ENCODE peak calls at places on chromosomes 7 and 10, in seven cellular contexts. U, W, C, Q, P, K and Y are unnamed samples.
A peak's percentile ranks its signal among the peaks of the same experiment; 100 is the strongest.

GRCh38 chr10:3570855-3571266 is 214.1 kb downstream of the KLF6 start:
- DNase-seq in Q (no peak), U (no peak), K (no peak), W (peak; percentile 61), P (peak; percentile 37), C (peak; percentile 81), Y (no peak)

GRCh38 chr7:126511046-126511445 is 741.7 kb downstream of the GRM8 start:
- DNase-seq in C (no peak), Q (no peak), P (no peak), U (no peak), W (no peak), K (no peak), Y (no peak)

GRCh38 chr10:929965-930364 is 1.5 kb downstream of the LARP4B start:
- DNase-seq in P (no peak), W (no peak), K (no peak), C (peak; percentile 9), U (no peak), Q (no peak), Y (no peak)

GRCh38 chr10:126422561-126422960 is 34.3 kb upstream of the ADAM12 start:
- DNase-seq in C (no peak), U (no peak), Q (no peak), K (peak; percentile 6), W (no peak), P (no peak), Y (no peak)

GRCh38 chr7:17994079-17994478 is 33.6 kb downstream of the PRPS1L1 start:
- DNase-seq in W (no peak), C (no peak), U (no peak), K (no peak), P (no peak), Q (no peak), Y (no peak)

GRCh38 chr7:29304756-29305155 is 110.2 kb downstream of the CHN2 start:
- DNase-seq in P (peak; percentile 38), Q (no peak), C (no peak), U (no peak), K (peak; percentile 68), W (no peak), Y (no peak)

GRCh38 chr7:30869794-30870491 is 41.7 kb upstream of the AQP1 start:
- DNase-seq in C (no peak), U (no peak), Q (no peak), K (no peak), P (peak; percentile 73), W (no peak), Y (no peak)

GRCh38 chr10:131710142-131710861 is 190.5 kb upstream of the PPP2R2D start:
- DNase-seq in W (no peak), P (no peak), U (no peak), C (no peak), K (no peak), Q (no peak), Y (no peak)

GRCh38 chr7:27172823-27173411 is 1.2 kb downstream of the HOXA10 start:
- DNase-seq in W (no peak), C (peak; percentile 97), U (no peak), Q (no peak), P (no peak), K (peak; percentile 87), Y (peak; percentile 65)

GRCh38 chr10:83880252-83880791 is 259.0 kb upstream of the GHITM start:
- DNase-seq in Q (no peak), W (no peak), U (no peak), C (no peak), K (no peak), P (no peak), Y (no peak)

GRCh38 chr7:115276791-115277190 is 354.9 kb downstream of the MDFIC start:
- DNase-seq in Q (no peak), P (no peak), U (no peak), K (no peak), C (no peak), W (no peak), Y (no peak)

GRCh38 chr7:69776611-69777010 is 178.3 kb downstream of the AUTS2 start:
- DNase-seq in K (no peak), W (no peak), P (no peak), U (no peak), Q (no peak), C (peak; percentile 41), Y (no peak)

GRCh38 chr7:80078159-80078731 is 56.4 kb upstream of the GNAI1 start:
- DNase-seq in W (no peak), U (no peak), P (no peak), K (peak; percentile 61), C (no peak), Q (no peak), Y (no peak)

GRCh38 chr7:117993377-117994003 is 120.2 kb upstream of the CTTNBP2 start:
- DNase-seq in C (no peak), Q (no peak), U (peak; percentile 5), K (peak; percentile 65), P (no peak), W (no peak), Y (no peak)

GRCh38 chr7:47546728-47547494 is 35.0 kb downstream of the TNS3 start:
- DNase-seq in Q (no peak), K (no peak), U (no peak), W (no peak), P (no peak), C (peak; percentile 39), Y (no peak)

GRCh38 chr7:37495574-37496184 is 47.0 kb upstream of the ELMO1 start:
- DNase-seq in Q (no peak), P (no peak), C (no peak), W (no peak), K (peak; percentile 39), U (peak; percentile 12), Y (no peak)

GRCh38 chr10:132423966-132424847 is 27.2 kb downstream of the PWWP2B start:
- DNase-seq in K (no peak), Q (no peak), U (no peak), W (no peak), C (no peak), P (no peak), Y (no peak)

GRCh38 chr7:135166338-135166989 is 4.0 kb downstream of the CYREN start:
- DNase-seq in W (no peak), U (no peak), K (no peak), C (no peak), P (no peak), Q (no peak), Y (no peak)

GRCh38 chr10:97494151-97494550 is 4.1 kb downstream of the MMS19 start:
- DNase-seq in Q (no peak), P (no peak), K (no peak), U (no peak), W (no peak), C (no peak), Y (no peak)

GRCh38 chr10:46239999-46240683 is 46.7 kb upstream of the ANTXRL start:
- DNase-seq in Q (no peak), W (no peak), C (no peak), U (no peak), K (no peak), P (peak; percentile 6), Y (no peak)

GRCh38 chr7:107461938-107462533 is 7.8 kb upstream of the GPR22 start:
- DNase-seq in C (no peak), K (no peak), U (no peak), W (no peak), Q (no peak), P (no peak), Y (no peak)
- H3K27me3 ChIP-seq in C (no peaks in the 10 kb centered on the region), K (no peaks in the 10 kb centered on the region), U (no peaks in the 10 kb centered on the region), W (no peaks in the 10 kb centered on the region), Q (no peaks in the 10 kb centered on the region), P (no peaks in the 10 kb centered on the region), Y (no peaks in the 10 kb centered on the region)

GRCh38 chr7:141754939-141755338 is 9.0 kb upstream of the TAS2R3 start:
- DNase-seq in P (no peak), U (no peak), K (peak; percentile 47), C (no peak), Q (no peak), W (no peak), Y (no peak)

GRCh38 chr7:141748401-141748800 is 10.2 kb downstream of the SSBP1 start:
- DNase-seq in K (no peak), P (no peak), W (no peak), C (no peak), Q (no peak), U (no peak), Y (no peak)

DNA sequence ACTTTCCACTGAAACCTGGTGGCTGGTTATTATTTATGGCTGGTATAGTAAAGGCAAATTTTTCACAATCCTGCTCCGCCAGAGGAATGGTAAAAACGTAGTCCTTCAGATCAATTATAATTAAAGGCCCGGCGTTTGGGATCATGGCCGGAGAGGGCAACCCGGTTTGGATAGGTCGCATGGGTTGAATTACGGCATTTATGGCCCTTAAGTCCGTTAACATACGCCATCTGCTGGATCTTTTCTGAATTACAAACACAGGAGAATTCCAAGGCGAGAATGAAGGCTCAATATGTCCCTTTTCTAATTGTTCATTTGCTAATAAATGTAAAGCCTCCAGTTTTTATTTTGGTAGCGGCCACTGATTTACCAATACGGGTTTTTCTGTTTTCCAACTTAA is 11.3 kb upstream of the TAS2R3 start:
- DNase-seq in C (no peak), U (no peak), K (peak; percentile 30), P (no peak), W (no peak), Q (no peak), Y (no peak)
- TF ChIP-seq CTCF in C (peak; percentile 34), U (peak; percentile 66), K (peak; percentile 52), P (peak; percentile 26), W (no peak), Q (no peak), Y (peak; percentile 26)

DNA sequence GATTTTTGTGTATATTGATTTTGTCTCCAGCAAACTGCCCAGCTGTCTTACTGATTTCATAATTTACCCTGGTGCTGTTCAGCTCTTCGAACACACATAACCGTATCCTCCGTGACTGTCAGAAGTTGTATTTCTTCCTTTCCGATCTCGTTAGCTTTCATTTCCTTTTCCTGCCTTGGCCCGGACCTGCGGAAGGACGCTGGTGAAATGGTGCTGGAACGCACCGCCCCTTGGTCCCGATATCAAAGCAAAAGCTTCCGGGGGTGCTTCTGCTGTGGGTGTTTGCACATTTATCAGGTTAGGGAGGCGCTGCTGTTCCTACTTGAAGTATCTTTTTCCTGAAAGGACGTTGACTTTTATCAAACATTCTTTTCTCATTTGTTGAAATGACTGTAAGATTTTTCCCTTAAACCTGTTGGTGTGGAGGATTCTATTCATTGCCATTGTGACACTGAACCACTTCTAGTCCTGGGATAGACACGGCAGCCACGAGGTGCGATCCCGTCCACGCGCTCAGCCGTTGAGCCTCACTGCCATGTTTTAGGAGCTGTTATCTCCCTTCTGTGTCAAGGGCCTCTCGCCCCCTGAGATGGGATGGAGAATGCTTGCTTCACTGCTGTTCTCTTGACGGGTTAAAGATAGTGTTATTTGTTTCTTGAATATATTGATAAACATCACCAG is 72.6 kb downstream of the FOXL3 start:
- DNase-seq in P (no peak), Q (no peak), U (no peak), K (peak; percentile 12), W (no peak), C (no peak), Y (peak; percentile 21)
- H3K4me3 ChIP-seq in P (peak overlapping the region; percentile 36), Q (no peak overlapping the region), U (no peak overlapping the region), K (peak overlapping the region; percentile 45), W (peak overlapping the region; percentile 35), C (peak overlapping the region; percentile 57), Y (no peak overlapping the region)

DNA sequence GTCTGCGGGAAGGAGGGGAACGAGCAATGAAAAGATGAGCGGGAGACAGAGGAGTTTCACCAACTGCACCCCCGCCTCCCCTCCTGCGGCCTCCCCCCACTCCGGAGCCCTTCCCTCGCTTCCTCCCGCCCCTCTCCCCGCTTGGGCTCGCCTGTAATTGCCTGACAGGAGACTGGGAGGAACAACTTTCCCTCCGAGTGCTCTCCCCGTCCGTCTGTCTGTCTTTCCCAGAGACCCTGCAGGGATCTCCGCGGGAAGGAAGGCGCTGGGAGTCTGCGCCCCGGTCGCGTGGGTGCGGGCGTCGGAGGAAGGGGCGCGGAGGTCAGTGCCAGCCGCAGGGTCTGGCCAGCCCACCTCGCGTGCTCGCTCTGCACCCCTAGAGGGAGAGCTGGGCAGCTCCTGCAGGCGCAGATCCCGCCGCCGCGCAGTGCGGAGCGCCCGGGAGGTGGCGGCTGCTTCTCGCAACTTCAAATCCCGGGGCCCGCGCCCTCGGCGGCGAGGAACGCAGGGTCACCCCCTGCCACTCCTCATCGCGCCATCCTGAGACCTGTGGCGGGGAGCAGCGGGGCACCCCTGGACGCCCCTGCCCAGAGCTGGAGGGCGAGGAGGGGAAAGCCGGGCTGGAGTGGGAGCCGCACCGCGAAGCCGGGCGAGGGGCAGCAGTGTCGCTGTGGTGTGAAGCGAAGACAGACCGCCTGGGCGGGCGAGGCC is 527 bp upstream of the NRP1 start:
- DNase-seq in P (peak; percentile 86), Q (peak; percentile 69), K (peak; percentile 91), C (peak; percentile 96), W (peak; percentile 49), U (no peak), Y (peak; percentile 79)
- H3K27me3 ChIP-seq in P (peaks cover 5% of the 10 kb centered on the region), Q (no peaks in the 10 kb centered on the region), K (no peaks in the 10 kb centered on the region), C (no peaks in the 10 kb centered on the region), W (no peaks in the 10 kb centered on the region), U (no peaks in the 10 kb centered on the region), Y (no peaks in the 10 kb centered on the region)